ENCODE peak calls at places on chromosomes 13 and 19, in seven cellular contexts. One of them, this sample, is unnamed.

GRCh38 chr19:41868120-41868988 is 8.3 kb downstream of the RPS19 start:
- DNase-seq in left lung: no peak
- DNase-seq in thoracic aorta: no peak
- DNase-seq in body of pancreas: no peak
- DNase-seq in heart right ventricle: no peak
- DNase-seq in RWPE1: no peak
- DNase-seq in heart left ventricle: no peak
- DNase-seq in this sample: no peak

GRCh38 chr13:91601273-91601672 is 202.9 kb downstream of the GPC5 start:
- DNase-seq in left lung: no peak
- DNase-seq in thoracic aorta: no peak
- DNase-seq in body of pancreas: no peak
- DNase-seq in heart right ventricle: no peak
- DNase-seq in RWPE1: no peak
- DNase-seq in heart left ventricle: no peak
- DNase-seq in this sample: no peak

GRCh38 chr13:77548095-77548494 is 12.6 kb downstream of the SCEL start:
- DNase-seq in left lung: no peak
- DNase-seq in thoracic aorta: no peak
- DNase-seq in body of pancreas: no peak
- DNase-seq in heart right ventricle: no peak
- DNase-seq in RWPE1: no peak
- DNase-seq in heart left ventricle: no peak
- DNase-seq in this sample: no peak

GRCh38 chr13:50760751-50761150 is 82.7 kb downstream of the DLEU7 start:
- DNase-seq in left lung: no peak
- DNase-seq in thoracic aorta: no peak
- DNase-seq in body of pancreas: no peak
- DNase-seq in heart right ventricle: no peak
- DNase-seq in RWPE1: no peak
- DNase-seq in heart left ventricle: no peak
- DNase-seq in this sample: no peak

GRCh38 chr19:45444318-45445041 is 20.8 kb upstream of the ERCC1 start:
- DNase-seq in left lung: peak
- DNase-seq in thoracic aorta: peak
- DNase-seq in body of pancreas: peak
- DNase-seq in heart right ventricle: peak
- DNase-seq in RWPE1: peak
- DNase-seq in heart left ventricle: peak
- DNase-seq in this sample: peak

GRCh38 chr13:50721664-50721976 is 121.9 kb downstream of the DLEU7 start:
- DNase-seq in left lung: no peak
- DNase-seq in thoracic aorta: no peak
- DNase-seq in body of pancreas: no peak
- DNase-seq in heart right ventricle: no peak
- DNase-seq in RWPE1: no peak
- DNase-seq in heart left ventricle: no peak
- DNase-seq in this sample: no peak

GRCh38 chr19:41309225-41310030 is 544 bp upstream of the CCDC97 start:
- DNase-seq in left lung: no peak
- DNase-seq in thoracic aorta: no peak
- DNase-seq in body of pancreas: no peak
- DNase-seq in heart right ventricle: no peak
- DNase-seq in RWPE1: no peak
- DNase-seq in heart left ventricle: no peak
- DNase-seq in this sample: no peak

GRCh38 chr13:47220453-47221150 is 323.7 kb upstream of the HTR2A start:
- DNase-seq in left lung: no peak
- DNase-seq in thoracic aorta: no peak
- DNase-seq in body of pancreas: no peak
- DNase-seq in heart right ventricle: no peak
- DNase-seq in RWPE1: no peak
- DNase-seq in heart left ventricle: no peak
- DNase-seq in this sample: no peak

GRCh38 chr19:2242811-2243210 is 6.2 kb downstream of the SF3A2 start:
- DNase-seq in left lung: no peak
- DNase-seq in thoracic aorta: no peak
- DNase-seq in body of pancreas: no peak
- DNase-seq in heart right ventricle: no peak
- DNase-seq in RWPE1: no peak
- DNase-seq in heart left ventricle: no peak
- DNase-seq in this sample: no peak

GRCh38 chr19:5047251-5047935 is 78.5 kb downstream of the KDM4B start:
- DNase-seq in left lung: no peak
- DNase-seq in thoracic aorta: no peak
- DNase-seq in body of pancreas: no peak
- DNase-seq in heart right ventricle: no peak
- DNase-seq in RWPE1: no peak
- DNase-seq in heart left ventricle: no peak
- DNase-seq in this sample: peak

GRCh38 chr19:55173717-55174409 is 6.2 kb downstream of the SYT5 start:
- DNase-seq in left lung: no peak
- DNase-seq in thoracic aorta: no peak
- DNase-seq in body of pancreas: peak
- DNase-seq in heart right ventricle: peak
- DNase-seq in RWPE1: peak
- DNase-seq in heart left ventricle: peak
- DNase-seq in this sample: peak

GRCh38 chr19:739998-740715 is 10.8 kb upstream of the MISP start:
- DNase-seq in left lung: no peak
- DNase-seq in thoracic aorta: no peak
- DNase-seq in body of pancreas: no peak
- DNase-seq in heart right ventricle: no peak
- DNase-seq in RWPE1: no peak
- DNase-seq in heart left ventricle: no peak
- DNase-seq in this sample: no peak
- H3K27ac ChIP-seq in left lung: no peak
- H3K27ac ChIP-seq in thoracic aorta: no peak
- H3K27ac ChIP-seq in body of pancreas: no peak
- H3K27ac ChIP-seq in heart right ventricle: no peak
- H3K27ac ChIP-seq in RWPE1: peak
- H3K27ac ChIP-seq in heart left ventricle: no peak
- H3K27ac ChIP-seq in this sample: no peak

GRCh38 chr13:48977973-48978372 is 2.3 kb downstream of the FNDC3A start:
- DNase-seq in left lung: no peak
- DNase-seq in thoracic aorta: no peak
- DNase-seq in body of pancreas: no peak
- DNase-seq in heart right ventricle: no peak
- DNase-seq in RWPE1: peak
- DNase-seq in heart left ventricle: no peak
- DNase-seq in this sample: no peak
- H3K27ac ChIP-seq in left lung: no peak
- H3K27ac ChIP-seq in thoracic aorta: no peak
- H3K27ac ChIP-seq in body of pancreas: peak
- H3K27ac ChIP-seq in heart right ventricle: no peak
- H3K27ac ChIP-seq in RWPE1: no peak
- H3K27ac ChIP-seq in heart left ventricle: peak
- H3K27ac ChIP-seq in this sample: peak

DNA sequence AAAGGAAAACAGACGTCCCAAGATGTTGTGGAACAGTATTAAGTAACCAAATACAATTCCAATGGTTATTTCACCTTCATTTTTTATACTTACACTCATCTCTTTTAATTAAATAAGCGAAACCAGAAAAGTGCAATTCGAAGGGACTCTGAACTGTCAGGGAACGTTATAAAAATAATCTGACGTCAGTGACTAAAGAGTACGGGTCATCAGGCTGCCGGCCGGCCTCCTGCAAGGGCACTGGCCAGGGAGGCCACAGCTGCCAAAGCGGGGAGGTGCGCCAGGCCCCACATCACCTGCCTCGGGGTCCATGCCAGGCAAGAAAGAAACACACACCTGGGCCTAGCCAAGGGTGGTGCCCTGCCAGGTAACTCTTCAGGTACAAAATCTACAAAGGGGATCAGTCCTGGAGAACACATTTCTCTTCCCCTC is 61.3 kb downstream of the CDADC1 start:
- DNase-seq in left lung: peak
- DNase-seq in thoracic aorta: no peak
- DNase-seq in body of pancreas: peak
- DNase-seq in heart right ventricle: no peak
- DNase-seq in RWPE1: no peak
- DNase-seq in heart left ventricle: no peak
- DNase-seq in this sample: no peak
- H3K27ac ChIP-seq in left lung: peak
- H3K27ac ChIP-seq in thoracic aorta: peak
- H3K27ac ChIP-seq in body of pancreas: peak
- H3K27ac ChIP-seq in heart right ventricle: peak
- H3K27ac ChIP-seq in RWPE1: no peak
- H3K27ac ChIP-seq in heart left ventricle: peak
- H3K27ac ChIP-seq in this sample: no peak

GRCh38 chr19:13100031-13100588 is 2.5 kb downstream of the LYL1 start:
- DNase-seq in left lung: no peak
- DNase-seq in thoracic aorta: no peak
- DNase-seq in body of pancreas: no peak
- DNase-seq in heart right ventricle: no peak
- DNase-seq in RWPE1: no peak
- DNase-seq in heart left ventricle: no peak
- DNase-seq in this sample: peak
- H3K27ac ChIP-seq in left lung: peak
- H3K27ac ChIP-seq in thoracic aorta: peak
- H3K27ac ChIP-seq in body of pancreas: no peak
- H3K27ac ChIP-seq in heart right ventricle: peak
- H3K27ac ChIP-seq in RWPE1: peak
- H3K27ac ChIP-seq in heart left ventricle: peak
- H3K27ac ChIP-seq in this sample: peak

GRCh38 chr13:94534171-94534570 is 54.7 kb upstream of the DCT start:
- DNase-seq in left lung: no peak
- DNase-seq in thoracic aorta: no peak
- DNase-seq in body of pancreas: no peak
- DNase-seq in heart right ventricle: no peak
- DNase-seq in RWPE1: no peak
- DNase-seq in heart left ventricle: no peak
- DNase-seq in this sample: no peak

GRCh38 chr13:94535231-94535630 is 55.7 kb upstream of the DCT start:
- DNase-seq in left lung: no peak
- DNase-seq in thoracic aorta: no peak
- DNase-seq in body of pancreas: no peak
- DNase-seq in heart right ventricle: no peak
- DNase-seq in RWPE1: no peak
- DNase-seq in heart left ventricle: no peak
- DNase-seq in this sample: no peak

GRCh38 chr13:94542917-94543316 is 53.0 kb downstream of the TGDS start:
- DNase-seq in left lung: no peak
- DNase-seq in thoracic aorta: no peak
- DNase-seq in body of pancreas: no peak
- DNase-seq in heart right ventricle: no peak
- DNase-seq in RWPE1: no peak
- DNase-seq in heart left ventricle: no peak
- DNase-seq in this sample: no peak

GRCh38 chr13:94535775-94536174 is 56.3 kb upstream of the DCT start:
- DNase-seq in left lung: no peak
- DNase-seq in thoracic aorta: no peak
- DNase-seq in body of pancreas: no peak
- DNase-seq in heart right ventricle: no peak
- DNase-seq in RWPE1: no peak
- DNase-seq in heart left ventricle: no peak
- DNase-seq in this sample: no peak

GRCh38 chr13:94537740-94538630 is 58.0 kb downstream of the TGDS start:
- DNase-seq in left lung: no peak
- DNase-seq in thoracic aorta: no peak
- DNase-seq in body of pancreas: no peak
- DNase-seq in heart right ventricle: no peak
- DNase-seq in RWPE1: no peak
- DNase-seq in heart left ventricle: no peak
- DNase-seq in this sample: no peak
- H3K27ac ChIP-seq in left lung: no peak
- H3K27ac ChIP-seq in thoracic aorta: no peak
- H3K27ac ChIP-seq in body of pancreas: no peak
- H3K27ac ChIP-seq in heart right ventricle: no peak
- H3K27ac ChIP-seq in RWPE1: no peak
- H3K27ac ChIP-seq in heart left ventricle: no peak
- H3K27ac ChIP-seq in this sample: no peak

DNA sequence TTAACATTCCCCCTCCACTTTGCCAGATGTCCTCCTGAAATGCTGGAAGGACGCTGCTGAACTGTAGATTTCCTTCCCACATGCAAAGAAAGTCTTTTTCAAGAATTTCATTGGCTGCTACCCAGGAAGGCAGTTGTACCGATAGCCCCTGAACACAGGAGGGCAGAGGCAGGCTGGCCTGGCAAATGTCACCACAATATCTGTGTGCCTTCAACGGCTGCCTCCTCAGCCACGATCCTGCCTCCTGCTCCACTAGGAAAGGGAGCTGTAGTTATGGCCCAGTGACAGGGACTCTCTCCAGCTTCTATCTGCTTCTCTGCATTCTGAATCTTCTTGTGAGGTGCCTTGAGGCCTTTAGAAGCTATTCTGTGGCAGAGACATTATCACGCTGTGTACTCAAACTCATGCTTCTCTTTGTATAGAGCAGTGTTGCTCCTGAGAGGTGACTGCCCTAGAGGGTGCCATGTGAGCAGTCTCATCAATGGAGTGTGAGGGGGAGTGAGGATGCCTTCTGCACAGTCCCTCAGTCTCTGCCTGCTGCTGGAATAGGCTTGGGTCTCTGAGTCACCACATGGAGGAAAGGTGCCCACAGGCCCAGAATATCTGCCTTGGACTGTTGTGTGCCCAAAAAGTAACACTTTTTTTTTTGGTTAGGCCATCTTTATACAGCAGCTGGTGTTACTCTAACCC is 279.8 kb downstream of the DNAJC15 start:
- DNase-seq in left lung: no peak
- DNase-seq in thoracic aorta: no peak
- DNase-seq in body of pancreas: peak
- DNase-seq in heart right ventricle: peak
- DNase-seq in RWPE1: peak
- DNase-seq in heart left ventricle: peak
- DNase-seq in this sample: no peak
- H3K27ac ChIP-seq in left lung: no peak
- H3K27ac ChIP-seq in thoracic aorta: no peak
- H3K27ac ChIP-seq in body of pancreas: no peak
- H3K27ac ChIP-seq in heart right ventricle: no peak
- H3K27ac ChIP-seq in RWPE1: peak
- H3K27ac ChIP-seq in heart left ventricle: no peak
- H3K27ac ChIP-seq in this sample: no peak

This sample was measured in spleen.